ENCODE peak calls at places on chromosomes 7 and 10, in five cellular contexts. V, X, J, A and O are unnamed samples.

GRCh38 chr7:72546586-72546985 is 134.4 kb upstream of the CALN1 start:
- DNase-seq in V (no peak), X (no peak), J (no peak), A (no peak), O (no peak)

GRCh38 chr10:114868801-114869200 is 47.2 kb downstream of the FHIP2A start:
- DNase-seq in V (no peak), X (no peak), J (no peak), A (no peak), O (no peak)

GRCh38 chr7:105972276-105972675 is 9.2 kb downstream of the CDHR3 start:
- DNase-seq in V (no peak), X (no peak), J (no peak), A (no peak), O (no peak)

GRCh38 chr7:142323706-142324105 is 65.8 kb upstream of the PRSS58 start:
- DNase-seq in V (no peak), X (peak), J (peak), A (no peak), O (peak)

GRCh38 chr7:149489391-149490024 is 8.1 kb downstream of the ZNF746 start:
- DNase-seq in V (no peak), X (no peak), J (no peak), A (no peak), O (no peak)

GRCh38 chr10:103451871-103452713 is at the start of gene CALHM2:
- DNase-seq in V (peak), X (peak), J (peak), A (peak), O (peak)

GRCh38 chr7:44119829-44120380 is 3.4 kb downstream of the POLD2 start:
- DNase-seq in V (no peak), X (no peak), J (no peak), A (no peak), O (no peak)

GRCh38 chr10:42744134-42744701 is 38.4 kb upstream of the BMS1 start:
- DNase-seq in V (no peak), X (no peak), J (no peak), A (no peak), O (no peak)

GRCh38 chr7:18013936-18014335 is 13.7 kb downstream of the PRPS1L1 start:
- DNase-seq in V (no peak), X (no peak), J (no peak), A (no peak), O (no peak)